ENCODE peak calls at places on chromosomes 3 and 15, in four cellular contexts. R, B, K and I are unnamed samples.
A peak's percentile ranks its signal among the peaks of the same experiment; 100 is the strongest.

GRCh38 chr3:10438902-10439610 is 66.3 kb downstream of the ATP2B2 start:
- DNase-seq in K (no peak), B (no peak), R (no peak), I (no peak)

GRCh38 chr15:31474059-31474868 is 147.6 kb downstream of the KLF13 start:
- DNase-seq in B (no peak), K (no peak), R (peak; percentile 49), I (no peak)

GRCh38 chr3:184362668-184363540 is 1.4 kb downstream of the POLR2H start:
- DNase-seq in K (peak; percentile 93), R (peak; percentile 96), B (peak; percentile 99), I (peak; percentile 98)

GRCh38 chr15:62591842-62592838 is 427.1 kb upstream of the C2CD4B start:
- DNase-seq in R (no peak), K (no peak), B (no peak), I (no peak)

GRCh38 chr3:186097663-186098451 is 11.0 kb downstream of the ETV5 start:
- DNase-seq in R (no peak), K (no peak), B (peak; percentile 96), I (no peak)

GRCh38 chr3:127728417-127728816 is 55.7 kb downstream of the ABTB1 start:
- DNase-seq in R (no peak), K (no peak), B (no peak), I (no peak)

GRCh38 chr3:109346770-109347295 is 9.5 kb upstream of the DPPA4 start:
- DNase-seq in B (no peak), R (no peak), K (no peak), I (no peak)

GRCh38 chr3:78281381-78281780 is 1241.5 kb downstream of the ROBO2 start:
- DNase-seq in R (no peak), B (no peak), K (no peak), I (no peak)

GRCh38 chr3:118587847-118588246 is 446.8 kb downstream of the IGSF11 start:
- DNase-seq in R (no peak), K (no peak), B (no peak), I (no peak)

GRCh38 chr3:175477651-175478224 is 618.6 kb downstream of the NAALADL2 start:
- DNase-seq in K (no peak), R (no peak), B (no peak), I (peak; percentile 16)

GRCh38 chr3:128307029-128307633 is 153.8 kb downstream of the EEFSEC start:
- DNase-seq in K (no peak), R (no peak), B (no peak), I (no peak)

GRCh38 chr3:194134757-194135515 is 1.0 kb upstream of the HES1 start:
- DNase-seq in R (peak; percentile 90), B (peak; percentile 100), K (peak; percentile 69), I (peak; percentile 84)

GRCh38 chr15:49926731-49927130 is 192.3 kb downstream of the ATP8B4 start:
- DNase-seq in K (no peak), B (no peak), R (no peak), I (no peak)

GRCh38 chr3:31472479-31473390 is 60.0 kb upstream of the STT3B start:
- DNase-seq in R (peak; percentile 54), K (no peak), B (no peak), I (no peak)

GRCh38 chr3:194622621-194623360 is 10.4 kb downstream of the TMEM44 start:
- DNase-seq in R (no peak), B (no peak), K (no peak), I (no peak)

GRCh38 chr3:184543848-184544512 is 17.6 kb upstream of the EPHB3 start:
- DNase-seq in B (peak; percentile 92), K (peak; percentile 69), R (peak; percentile 80), I (peak; percentile 88)

GRCh38 chr3:37249717-37250116 is 75.3 kb upstream of the LRRFIP2 start:
- DNase-seq in R (no peak), K (no peak), B (no peak), I (no peak)

GRCh38 chr15:50055333-50056278 is 63.4 kb downstream of the ATP8B4 start:
- DNase-seq in R (no peak), K (no peak), B (no peak), I (no peak)

GRCh38 chr15:76059320-76060097 is at the start of gene TMEM266:
- DNase-seq in R (peak; percentile 28), B (peak; percentile 57), K (peak; percentile 4), I (peak; percentile 85)

GRCh38 chr3:197364410-197365071 is 66.1 kb upstream of the DLG1 start:
- DNase-seq in B (no peak), R (no peak), K (no peak), I (no peak)